ENCODE peak calls at places on chromosome 13, in five cellular contexts. J is suprapubic skin, P is tibial nerve, W is stomach, A is transverse colon. K is an unnamed sample.

GRCh38 chr13:47433461-47434005 is 536.7 kb upstream of the HTR2A start:
- DNase-seq in W (no peak), J (no peak), A (no peak), P (no peak), K (no peak)

GRCh38 chr13:72151241-72151640 is 284.2 kb upstream of the DACH1 start:
- DNase-seq in J (no peak), P (no peak), W (no peak), A (no peak), K (no peak)

GRCh38 chr13:109778102-109778542 is 8.3 kb downstream of the IRS2 start:
- DNase-seq in P (no peak), W (peak), A (peak), J (no peak), K (no peak)

GRCh38 chr13:25908390-25908789 is 143.4 kb downstream of the SHISA2 start:
- DNase-seq in J (no peak), A (no peak), W (no peak), P (no peak), K (no peak)

GRCh38 chr13:90375851-90376250 is 971.6 kb upstream of the MIR17HG start:
- DNase-seq in A (no peak), W (no peak), P (no peak), J (no peak), K (no peak)

GRCh38 chr13:34730966-34731365 is 211.1 kb upstream of the NBEA start:
- DNase-seq in W (no peak), A (no peak), P (no peak), J (no peak), K (no peak)

GRCh38 chr13:71864981-71865857 is 1.8 kb downstream of the DACH1 start:
- DNase-seq in W (no peak), A (peak), P (no peak), J (peak), K (no peak)

GRCh38 chr13:101149735-101150380 is 266.4 kb downstream of the NALCN start:
- DNase-seq in J (no peak), P (no peak), A (no peak), W (no peak), K (no peak)

GRCh38 chr13:95624020-95624419 is 20.5 kb downstream of the DZIP1 start:
- DNase-seq in J (no peak), A (no peak), P (no peak), W (no peak), K (no peak)

GRCh38 chr13:49220856-49221614 is 897 bp downstream of the MLNR start:
- DNase-seq in W (no peak), P (no peak), A (no peak), J (no peak), K (no peak)

GRCh38 chr13:100941811-100942361 is 267.3 kb upstream of the TMTC4 start:
- DNase-seq in P (no peak), J (no peak), W (no peak), A (no peak), K (no peak)

GRCh38 chr13:86856996-86857395 is 814.2 kb upstream of the SLITRK5 start:
- DNase-seq in W (no peak), A (no peak), J (no peak), P (no peak), K (no peak)

GRCh38 chr13:47426126-47426849 is 529.4 kb upstream of the HTR2A start:
- DNase-seq in W (no peak), J (no peak), P (no peak), A (peak), K (no peak)

GRCh38 chr13:47672982-47673670 is 327.9 kb downstream of the SUCLA2 start:
- DNase-seq in P (no peak), A (no peak), W (no peak), J (no peak), K (no peak)

DNA sequence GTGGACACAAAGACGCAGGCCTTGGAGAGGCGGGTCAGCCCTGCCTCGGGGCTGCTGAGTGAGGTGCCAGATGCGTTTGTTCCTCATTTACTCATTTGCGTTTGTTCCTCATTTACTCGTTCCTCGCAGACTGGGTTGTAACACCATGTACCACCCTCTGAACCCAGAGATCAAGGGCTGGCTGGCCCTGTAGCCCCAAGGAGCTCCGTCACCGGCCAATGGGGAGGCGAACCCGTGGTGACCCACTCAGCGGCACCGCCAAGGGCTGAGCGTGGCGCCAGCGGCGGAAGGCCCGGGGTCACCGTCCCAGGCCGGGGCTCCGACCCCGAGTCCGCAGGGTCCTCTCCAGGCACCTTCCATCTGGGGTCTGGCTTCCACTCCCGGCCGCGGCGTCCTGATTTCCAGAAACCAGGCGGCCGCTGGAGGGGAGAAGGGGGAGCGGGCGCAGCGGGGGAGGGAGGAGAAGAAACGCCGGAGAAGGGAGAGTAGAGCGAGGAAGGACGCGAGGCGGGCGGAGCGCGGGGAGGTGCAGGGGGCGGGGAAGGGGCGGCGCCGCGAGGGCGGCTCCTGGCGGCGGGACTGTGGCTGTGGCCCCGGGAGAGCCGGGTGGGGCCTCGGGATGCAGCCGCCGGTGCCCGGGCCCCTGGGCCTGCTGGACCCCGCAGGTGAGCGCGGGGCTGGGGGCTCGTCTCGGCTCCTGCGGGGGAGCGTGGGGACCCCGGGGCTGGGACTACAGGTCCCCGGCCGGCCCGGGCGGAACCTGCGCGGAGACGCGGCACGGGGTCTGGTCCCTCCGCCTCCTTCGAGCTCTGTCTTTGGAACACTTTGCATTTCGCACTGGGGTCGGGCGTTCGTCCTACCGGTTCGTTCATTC is at the start of gene TMEM255B:
- DNase-seq in P (peak), J (peak), A (peak), W (peak), K (peak)
- TF ChIP-seq POLR2A in P (no peak), J (peak), A (peak), W (no peak), K (no peak)

GRCh38 chr13:50535050-50535449 is 308.4 kb downstream of the DLEU7 start:
- DNase-seq in W (no peak), J (no peak), A (no peak), P (no peak), K (no peak)
- H3K27ac ChIP-seq in W (no peak), J (no peak), A (no peak), P (no peak), K (no peak)

GRCh38 chr13:80082396-80083096 is 258.4 kb downstream of the SPRY2 start:
- DNase-seq in P (no peak), A (no peak), J (no peak), W (no peak), K (no peak)

GRCh38 chr13:80083097-80083429 is 257.9 kb downstream of the SPRY2 start:
- DNase-seq in W (no peak), J (no peak), P (no peak), A (no peak), K (no peak)

GRCh38 chr13:80086304-80086721 is 254.6 kb downstream of the SPRY2 start:
- DNase-seq in P (no peak), W (no peak), J (no peak), A (peak), K (no peak)

GRCh38 chr13:80084086-80084676 is 256.7 kb downstream of the SPRY2 start:
- DNase-seq in A (no peak), W (no peak), P (no peak), J (no peak), K (no peak)

DNA sequence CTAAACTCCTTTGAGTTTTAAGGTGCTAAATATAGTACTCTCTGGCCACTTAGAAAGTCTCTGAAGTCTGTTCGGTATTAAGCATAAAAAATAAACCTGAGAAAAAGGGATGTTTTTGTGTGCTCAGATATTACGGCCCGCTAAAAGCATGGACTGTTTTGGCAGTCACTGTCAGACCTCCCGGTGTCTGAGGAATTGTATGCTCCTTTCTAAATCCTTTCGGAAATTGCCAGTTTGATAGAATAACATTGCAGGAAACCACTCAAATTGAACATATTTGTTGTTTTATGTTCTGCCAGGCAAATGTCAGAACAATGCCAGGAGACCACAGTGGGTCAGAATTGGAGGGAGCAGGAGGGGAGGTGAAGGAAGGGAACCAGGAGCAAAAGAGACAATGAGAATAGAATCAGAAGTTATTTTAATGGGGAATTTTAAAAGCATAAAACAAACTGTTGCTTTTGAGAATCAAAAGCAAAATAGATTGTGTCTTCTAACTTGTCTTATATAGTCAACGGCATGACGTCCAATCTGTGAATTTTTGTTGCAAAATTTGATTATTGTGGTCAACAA is 257.3 kb downstream of the SPRY2 start:
- DNase-seq in A (no peak), P (no peak), J (no peak), W (no peak), K (no peak)
- TF ChIP-seq EP300 in A (no peak), P (no peak), J (no peak), W (no peak), K (no peak)

GRCh38 chr13:113490496-113491417 is at the start of gene DCUN1D2:
- DNase-seq in A (peak), P (peak), W (peak), J (peak), K (peak)
- TF ChIP-seq POLR2A in A (peak), P (peak), W (no peak), J (peak), K (peak)

GRCh38 chr13:74288361-74288911 is 154.2 kb upstream of the KLF12 start:
- DNase-seq in W (peak), A (peak), P (no peak), J (no peak), K (peak)
- H3K27ac ChIP-seq in W (peak), A (peak), P (peak), J (no peak), K (no peak)

DNA sequence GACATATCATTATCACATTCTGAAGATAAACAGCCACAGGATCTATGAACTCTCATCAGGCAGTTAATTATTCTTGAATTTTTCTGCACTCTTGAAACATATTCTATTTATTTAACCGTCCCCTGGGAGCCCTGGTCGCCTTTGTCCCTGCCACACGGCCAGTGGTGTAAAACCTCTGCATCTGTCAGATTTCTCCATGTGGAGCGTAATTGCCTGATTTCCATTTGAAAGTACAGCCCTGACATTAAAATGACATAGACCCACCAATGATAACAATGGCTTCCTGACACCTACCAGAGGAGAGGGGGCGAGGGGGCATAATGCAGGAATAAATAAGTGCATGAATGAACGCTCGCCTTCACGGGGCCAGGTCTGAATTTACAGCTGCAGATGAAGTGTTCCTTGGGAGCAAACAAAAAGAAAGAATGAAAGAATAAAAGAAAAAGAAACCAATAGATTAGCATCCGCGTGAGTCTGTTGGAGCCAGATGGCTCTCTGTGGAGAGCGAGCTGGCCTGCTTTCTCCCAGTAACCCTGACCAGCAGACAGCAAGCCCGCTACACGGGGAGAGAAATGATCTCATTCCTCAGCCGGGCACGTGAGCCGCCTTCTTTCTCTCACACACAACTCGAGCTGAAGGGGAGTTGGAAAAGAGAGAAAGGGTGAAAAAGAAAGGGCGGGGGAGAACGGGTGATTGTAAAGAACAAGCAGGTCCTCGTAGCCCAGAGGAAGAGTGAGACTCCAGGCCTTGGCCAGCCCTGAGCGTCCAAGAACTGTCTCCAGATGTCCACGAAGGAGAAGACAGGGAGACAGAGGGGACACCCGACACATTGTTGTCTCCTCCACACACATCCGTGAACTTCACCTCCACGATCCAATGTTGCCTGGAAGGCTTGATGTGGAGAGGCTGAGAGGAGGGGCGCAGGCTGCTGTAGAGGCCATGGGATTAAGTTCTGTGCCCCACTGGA is 81.2 kb downstream of the RNASEH2B start:
- DNase-seq in P (peak), J (no peak), W (no peak), A (peak), K (peak)
- TF ChIP-seq EP300 in P (no peak), J (no peak), W (no peak), A (no peak), K (no peak)

K was measured in ovary.